ENCODE peak calls at places on chromosomes 3 and 15, in five cellular contexts. S, L, N, W and K are unnamed samples.

GRCh38 chr15:80317389-80318169 is 65.6 kb upstream of the CTXND1 start:
- DNase-seq in L (no peak), W (no peak), S (peak; percentile 100), N (no peak), K (peak; percentile 88)

GRCh38 chr3:48151058-48151806 is 37.0 kb downstream of the CDC25A start:
- DNase-seq in S (peak; percentile 87), L (no peak), N (peak; percentile 95), W (peak; percentile 77), K (peak; percentile 91)

GRCh38 chr3:150384517-150385212 is 23.4 kb upstream of the TSC22D2 start:
- DNase-seq in S (no peak), N (peak; percentile 26), W (peak; percentile 33), L (peak; percentile 37), K (no peak)

GRCh38 chr3:184805351-184806038 is 6.5 kb upstream of the VPS8 start:
- DNase-seq in N (peak; percentile 27), W (peak; percentile 29), S (no peak), L (no peak), K (no peak)

GRCh38 chr15:63417721-63418120 is 36.1 kb upstream of the CA12 start:
- DNase-seq in W (no peak), N (no peak), S (no peak), L (no peak), K (no peak)

GRCh38 chr15:62582580-62582979 is 417.5 kb upstream of the C2CD4B start:
- DNase-seq in L (no peak), N (no peak), W (no peak), S (no peak), K (no peak)

GRCh38 chr3:52083556-52084087 is 27.3 kb upstream of the DUSP7 start:
- DNase-seq in N (no peak), W (no peak), L (no peak), S (no peak), K (no peak)

GRCh38 chr3:124834723-124835718 is 52.1 kb downstream of the ITGB5 start:
- DNase-seq in N (peak; percentile 88), W (peak; percentile 79), L (peak; percentile 76), S (peak; percentile 52), K (no peak)

GRCh38 chr15:57647791-57648130 is 56.1 kb downstream of the MYZAP start:
- DNase-seq in L (no peak), N (peak; percentile 73), W (peak; percentile 61), S (peak; percentile 85), K (peak; percentile 33)